ENCODE peak calls at places on chromosomes 3 and 15, in six cellular contexts. P is GDM1; C is effector memory CD8-positive, alpha-beta T cell; B is nucleus accumbens; J is GM23248; W is Daoy. X is an unnamed sample.

GRCh38 chr3:14202874-14203520 is 24.4 kb downstream of the LSM3 start:
- DNase-seq in P (no peak), C (no peak), B (no peak), J (no peak), W (no peak), X (no peak)

GRCh38 chr15:92158426-92158825 is 235.3 kb upstream of the ST8SIA2 start:
- DNase-seq in P (no peak), C (no peak), B (peak), J (no peak), W (peak), X (peak)

GRCh38 chr3:188649521-188649920 is 495.6 kb downstream of the LPP start:
- DNase-seq in P (no peak), C (no peak), B (no peak), J (peak), W (no peak), X (no peak)

GRCh38 chr3:89340431-89340830 is 233.0 kb downstream of the EPHA3 start:
- DNase-seq in P (no peak), C (no peak), B (no peak), J (no peak), W (no peak), X (no peak)

GRCh38 chr15:48936666-48937065 is 27.1 kb downstream of the SHC4 start:
- DNase-seq in P (no peak), C (no peak), B (no peak), J (peak), W (no peak), X (no peak)

GRCh38 chr3:12158387-12159226 is at the start of gene TIMP4:
- DNase-seq in P (no peak), C (no peak), B (no peak), J (peak), W (peak), X (peak)

GRCh38 chr15:30670056-30670455 is 44.1 kb downstream of the ARHGAP11B start:
- DNase-seq in P (no peak), C (no peak), B (no peak), J (no peak), W (no peak), X (no peak)

GRCh38 chr15:67242665-67243064 is 11.8 kb downstream of the AAGAB start:
- DNase-seq in P (no peak), C (no peak), B (no peak), J (peak), W (no peak), X (no peak)

GRCh38 chr15:52080031-52080430 is 32.5 kb downstream of the BCL2L10 start:
- DNase-seq in P (no peak), C (no peak), B (peak), J (no peak), W (peak), X (peak)

GRCh38 chr3:44954962-44955361 is 21.0 kb downstream of the ZDHHC3 start:
- DNase-seq in P (no peak), C (no peak), B (no peak), J (peak), W (peak), X (no peak)

GRCh38 chr3:127775398-127776109 is 46.8 kb downstream of the MGLL start:
- DNase-seq in P (peak), C (no peak), B (peak), J (peak), W (peak), X (no peak)

GRCh38 chr15:38564557-38565286 is at the start of gene RASGRP1:
- DNase-seq in P (peak), C (peak), B (peak), J (peak), W (peak), X (peak)

GRCh38 chr15:56640127-56640526 is 93.2 kb downstream of the ZNF280D start:
- DNase-seq in P (no peak), C (no peak), B (no peak), J (no peak), W (no peak), X (no peak)

GRCh38 chr3:33061782-33062181 is 35.2 kb downstream of the GLB1 start:
- DNase-seq in P (no peak), C (no peak), B (no peak), J (peak), W (peak), X (no peak)

GRCh38 chr3:179181993-179182551 is 33.9 kb downstream of the PIK3CA start:
- DNase-seq in P (no peak), C (no peak), B (no peak), J (peak), W (peak), X (no peak)

GRCh38 chr3:56858331-56858730 is 56.6 kb upstream of the ARHGEF3 start:
- DNase-seq in P (no peak), C (no peak), B (no peak), J (no peak), W (no peak), X (no peak)

GRCh38 chr3:93910085-93910484 is 63.6 kb downstream of the PROS1 start:
- DNase-seq in P (no peak), C (no peak), B (no peak), J (peak), W (no peak), X (no peak)

GRCh38 chr3:6578526-6578925 is 282.4 kb upstream of the GRM7 start:
- DNase-seq in P (no peak), C (no peak), B (no peak), J (no peak), W (no peak), X (no peak)

GRCh38 chr3:171743327-171744054 is 66.8 kb downstream of the PLD1 start:
- DNase-seq in P (no peak), C (no peak), B (no peak), J (no peak), W (no peak), X (no peak)

GRCh38 chr3:1955750-1956149 is 142.9 kb upstream of the CNTN4 start:
- DNase-seq in P (no peak), C (no peak), B (no peak), J (no peak), W (no peak), X (no peak)

GRCh38 chr3:9142346-9142745 is 107.1 kb downstream of the SRGAP3 start:
- DNase-seq in P (no peak), C (no peak), B (no peak), J (no peak), W (no peak), X (peak)

GRCh38 chr3:160446522-160447056 is 3.0 kb downstream of the TRIM59 start:
- DNase-seq in P (no peak), C (no peak), B (no peak), J (no peak), W (no peak), X (no peak)

GRCh38 chr3:170741756-170742530 is 128.1 kb downstream of the RPL22L1 start:
- DNase-seq in P (no peak), C (no peak), B (no peak), J (peak), W (peak), X (no peak)

GRCh38 chr15:55241895-55242294 is 45.2 kb upstream of the RSL24D1 start:
- DNase-seq in P (no peak), C (no peak), B (no peak), J (peak), W (no peak), X (no peak)

GRCh38 chr3:124770341-124771082 is 40.3 kb downstream of the UMPS start:
- DNase-seq in P (no peak), C (no peak), B (peak), J (no peak), W (peak), X (no peak)

GRCh38 chr3:183959214-183959613 is 58.5 kb downstream of the ABCC5 start:
- DNase-seq in P (no peak), C (no peak), B (no peak), J (no peak), W (no peak), X (peak)

GRCh38 chr3:107082527-107082926 is 294.7 kb upstream of the CCDC54 start:
- DNase-seq in P (no peak), C (no peak), B (no peak), J (peak), W (no peak), X (no peak)

GRCh38 chr3:100423611-100424010 is 22.3 kb downstream of the LNP1 start:
- DNase-seq in P (no peak), C (no peak), B (peak), J (no peak), W (no peak), X (no peak)

GRCh38 chr15:40930430-40931299 is 1.5 kb downstream of the DLL4 start:
- DNase-seq in P (no peak), C (no peak), B (peak), J (peak), W (peak), X (peak)

GRCh38 chr3:107663266-107663665 is 140.5 kb downstream of the BBX start:
- DNase-seq in P (no peak), C (no peak), B (no peak), J (no peak), W (no peak), X (no peak)

GRCh38 chr15:66097151-66098018 is 156.2 kb downstream of the MEGF11 start:
- DNase-seq in P (no peak), C (no peak), B (peak), J (peak), W (no peak), X (no peak)

GRCh38 chr3:197378987-197379718 is 80.7 kb upstream of the DLG1 start:
- DNase-seq in P (no peak), C (no peak), B (no peak), J (no peak), W (no peak), X (no peak)

GRCh38 chr3:36124118-36124796 is 256.0 kb upstream of the STAC start:
- DNase-seq in P (no peak), C (no peak), B (no peak), J (peak), W (peak), X (peak)

GRCh38 chr3:97935842-97936241 is 36.4 kb downstream of the RIOX2 start:
- DNase-seq in P (no peak), C (no peak), B (no peak), J (no peak), W (no peak), X (no peak)

GRCh38 chr15:101362359-101362758 is 67.3 kb upstream of the SNRPA1 start:
- DNase-seq in P (no peak), C (no peak), B (no peak), J (no peak), W (no peak), X (no peak)

GRCh38 chr3:171358171-171358890 is 101.9 kb downstream of the TNIK start:
- DNase-seq in P (no peak), C (no peak), B (no peak), J (peak), W (peak), X (no peak)

GRCh38 chr3:108099679-108100428 is 9.0 kb upstream of the CD47 start:
- DNase-seq in P (peak), C (no peak), B (no peak), J (no peak), W (no peak), X (no peak)

GRCh38 chr3:12752803-12753202 is 6.3 kb downstream of the TMEM40 start:
- DNase-seq in P (no peak), C (no peak), B (no peak), J (peak), W (no peak), X (no peak)

GRCh38 chr3:55091381-55092225 is 163.7 kb upstream of the LRTM1 start:
- DNase-seq in P (no peak), C (no peak), B (no peak), J (peak), W (no peak), X (no peak)

GRCh38 chr3:37324752-37325407 is 150.5 kb upstream of the LRRFIP2 start:
- DNase-seq in P (no peak), C (no peak), B (no peak), J (peak), W (no peak), X (no peak)